ENCODE peak calls at places on chromosome 15, in five cellular contexts. H is neural progenitor cell, C is hepatocyte, N is OCI-LY7, P is GM23248. U is an unnamed sample.

GRCh38 chr15:31605467-31605931 is 278.9 kb downstream of the KLF13 start:
- DNase-seq in C (peak; percentile 38), N (no peak), P (peak; percentile 79), H (peak; percentile 50), U (peak; percentile 71)

GRCh38 chr15:55494927-55495326 is 13.1 kb downstream of the DNAAF4 start:
- DNase-seq in H (no peak), P (no peak), N (peak; percentile 24), C (no peak), U (no peak)

GRCh38 chr15:94119923-94120775 is 111.2 kb upstream of the MCTP2 start:
- DNase-seq in C (peak; percentile 89), P (peak; percentile 94), H (peak; percentile 93), N (peak; percentile 79), U (peak; percentile 93)

GRCh38 chr15:96392380-96393208 is 62.1 kb downstream of the NR2F2 start:
- DNase-seq in C (no peak), H (peak; percentile 61), P (peak; percentile 20), N (no peak), U (peak; percentile 64)

GRCh38 chr15:70259030-70259424 is 161.3 kb upstream of the TLE3 start:
- DNase-seq in H (no peak), N (peak; percentile 56), C (peak; percentile 85), P (peak; percentile 62), U (no peak)

GRCh38 chr15:90829942-90830440 is 38.4 kb upstream of the FURIN start:
- DNase-seq in N (peak; percentile 24), H (no peak), C (no peak), P (no peak), U (no peak)

GRCh38 chr15:71559098-71559497 is 251.3 kb upstream of the NR2E3 start:
- DNase-seq in H (no peak), N (no peak), P (peak; percentile 45), C (no peak), U (no peak)

GRCh38 chr15:93159892-93160398 is 70.9 kb upstream of the RGMA start:
- DNase-seq in H (no peak), C (no peak), N (no peak), P (no peak), U (no peak)

GRCh38 chr15:65338366-65338765 is 33.9 kb downstream of the RNU5B-1 start:
- DNase-seq in P (no peak), H (no peak), N (no peak), C (no peak), U (no peak)

GRCh38 chr15:57559875-57560274 is 31.8 kb upstream of the MYZAP start:
- DNase-seq in C (peak; percentile 86), H (peak; percentile 70), N (peak; percentile 51), P (peak; percentile 59), U (peak; percentile 81)

GRCh38 chr15:40456299-40456712 is 14.5 kb upstream of the CHST14 start:
- DNase-seq in N (no peak), C (no peak), H (no peak), P (no peak), U (no peak)

GRCh38 chr15:66114863-66115425 is 138.6 kb downstream of the MEGF11 start:
- DNase-seq in H (no peak), P (no peak), C (no peak), N (no peak), U (no peak)

GRCh38 chr15:95459288-95459687 is 871.2 kb upstream of the NR2F2 start:
- DNase-seq in H (no peak), P (peak; percentile 33), N (no peak), C (no peak), U (no peak)

GRCh38 chr15:89383635-89384604 is 49.3 kb upstream of the POLG start:
- DNase-seq in P (peak; percentile 42), N (no peak), H (no peak), C (peak; percentile 95), U (peak; percentile 39)

GRCh38 chr15:87710406-87710805 is 546.1 kb downstream of the NTRK3 start:
- DNase-seq in H (no peak), P (peak; percentile 35), N (no peak), C (peak; percentile 39), U (no peak)

GRCh38 chr15:85692873-85693272 is 101.9 kb downstream of the KLHL25 start:
- DNase-seq in H (no peak), C (no peak), P (no peak), N (peak; percentile 20), U (no peak)

GRCh38 chr15:31024330-31024729 is 32.9 kb upstream of the MTMR10 start:
- DNase-seq in C (peak; percentile 64), N (no peak), H (peak; percentile 41), P (peak; percentile 78), U (peak; percentile 87)

GRCh38 chr15:43473885-43474284 is 19.1 kb downstream of the TP53BP1 start:
- DNase-seq in P (no peak), H (no peak), C (no peak), N (no peak), U (no peak)

GRCh38 chr15:91942676-91943417 is 89.3 kb downstream of the SLCO3A1 start:
- DNase-seq in C (peak; percentile 86), P (peak; percentile 93), N (peak; percentile 45), H (no peak), U (no peak)

GRCh38 chr15:100108846-100109245 is 232.9 kb downstream of the ADAMTS17 start:
- DNase-seq in P (no peak), N (no peak), H (no peak), C (no peak), U (no peak)

GRCh38 chr15:86183765-86184491 is 104.3 kb downstream of the AGBL1 start:
- DNase-seq in C (no peak), N (no peak), P (no peak), H (peak; percentile 7), U (no peak)

GRCh38 chr15:91357011-91357410 is 257.0 kb downstream of the SV2B start:
- DNase-seq in P (no peak), N (no peak), C (no peak), H (no peak), U (no peak)

GRCh38 chr15:99958426-99959097 is 225.3 kb upstream of the LYSMD4 start:
- DNase-seq in N (no peak), P (no peak), H (no peak), C (no peak), U (no peak)

GRCh38 chr15:48447657-48448056 is 116.4 kb downstream of the DUT start:
- DNase-seq in N (no peak), C (no peak), P (peak; percentile 91), H (no peak), U (no peak)

GRCh38 chr15:59885832-59886231 is 118.3 kb upstream of the FOXB1 start:
- DNase-seq in H (no peak), P (peak; percentile 19), N (no peak), C (peak; percentile 28), U (peak; percentile 3)

GRCh38 chr15:101309436-101310162 is 14.6 kb upstream of the SNRPA1 start:
- DNase-seq in C (no peak), N (no peak), H (no peak), P (no peak), U (no peak)

GRCh38 chr15:45431502-45431901 is 53.2 kb upstream of the GATM start:
- DNase-seq in C (no peak), P (no peak), H (no peak), N (no peak), U (no peak)

GRCh38 chr15:38538328-38539007 is 26.1 kb downstream of the RASGRP1 start:
- DNase-seq in C (no peak), N (no peak), P (no peak), H (no peak), U (no peak)

GRCh38 chr15:60426870-60427528 is 29.2 kb upstream of the ANXA2 start:
- DNase-seq in C (peak; percentile 23), P (peak; percentile 91), H (no peak), N (no peak), U (no peak)

GRCh38 chr15:78372880-78373279 is 32.7 kb downstream of the CRABP1 start:
- DNase-seq in H (no peak), C (peak; percentile 57), N (no peak), P (no peak), U (peak; percentile 41)

GRCh38 chr15:78808550-78808949 is 2.7 kb downstream of the ADAMTS7 start:
- DNase-seq in C (no peak), N (peak; percentile 63), P (peak; percentile 42), H (peak; percentile 63), U (peak; percentile 79)

GRCh38 chr15:40061212-40061901 is 22.4 kb upstream of the SRP14 start:
- DNase-seq in P (no peak), H (no peak), C (no peak), N (no peak), U (no peak)

GRCh38 chr15:71011503-71012155 is 103.6 kb upstream of the THSD4 start:
- DNase-seq in C (peak; percentile 55), N (peak; percentile 2), H (peak; percentile 51), P (peak; percentile 83), U (peak; percentile 60)

GRCh38 chr15:69225355-69226027 is 65.1 kb downstream of the GLCE start:
- DNase-seq in N (peak; percentile 9), C (peak; percentile 26), H (peak; percentile 26), P (peak; percentile 68), U (peak; percentile 66)

GRCh38 chr15:26838742-26839460 is 28.0 kb upstream of the GABRA5 start:
- DNase-seq in H (peak; percentile 29), N (peak; percentile 15), P (peak; percentile 4), C (peak; percentile 14), U (peak; percentile 85)
- TF ChIP-seq EZH2phosphoT487 in H (no peak), N (no peak), P (no peak), C (no peak), U (no peak)

GRCh38 chr15:32767236-32767635 is 49.4 kb downstream of the GREM1 start:
- DNase-seq in P (no peak), H (no peak), C (peak; percentile 7), N (no peak), U (no peak)

GRCh38 chr15:32763295-32763694 is 45.5 kb downstream of the GREM1 start:
- DNase-seq in N (no peak), C (no peak), P (no peak), H (no peak), U (no peak)

GRCh38 chr15:32766101-32766500 is 48.3 kb downstream of the GREM1 start:
- DNase-seq in N (no peak), P (peak; percentile 38), C (no peak), H (no peak), U (no peak)

GRCh38 chr15:32765236-32765635 is 47.4 kb downstream of the GREM1 start:
- DNase-seq in N (no peak), H (no peak), C (no peak), P (no peak), U (no peak)
- H2AFZ ChIP-seq in N (no peak overlapping the region), H (no peak overlapping the region), C (no peak overlapping the region), P (no peak overlapping the region), U (no peak overlapping the region)

GRCh38 chr15:76667943-76668715 is 237.0 kb downstream of the SCAPER start:
- DNase-seq in N (no peak), H (no peak), P (peak; percentile 1), C (no peak), U (no peak)
- TF ChIP-seq EZH2phosphoT487 in N (no peak), H (no peak), P (no peak), C (no peak), U (no peak)

GRCh38 chr15:28885289-28885629 is 515 bp upstream of the APBA2 start:
- DNase-seq in N (no peak), C (no peak), H (no peak), P (no peak), U (no peak)
- H2AFZ ChIP-seq in N (no peak overlapping the region), C (peak overlapping the region; percentile 86), H (peak overlapping the region; percentile 81), P (peak overlapping the region; percentile 38), U (peak overlapping the region; percentile 91)

GRCh38 chr15:41824062-41824745 is 3.7 kb upstream of the JMJD7 start:
- DNase-seq in C (no peak), N (no peak), H (no peak), P (no peak), U (no peak)
- TF ChIP-seq EZH2phosphoT487 in C (no peak), N (no peak), H (no peak), P (no peak), U (no peak)

GRCh38 chr15:62942411-62942810 is 100.1 kb upstream of the TPM1 start:
- DNase-seq in H (no peak), C (no peak), N (no peak), P (no peak), U (no peak)
- H2AFZ ChIP-seq in H (no peak overlapping the region), C (no peak overlapping the region), N (no peak overlapping the region), P (no peak overlapping the region), U (no peak overlapping the region)

GRCh38 chr15:81002254-81003022 is 1.7 kb downstream of the TLNRD1 start:
- DNase-seq in C (no peak), P (peak; percentile 57), H (peak; percentile 43), N (no peak), U (peak; percentile 66)
- TF ChIP-seq EZH2phosphoT487 in C (no peak), P (no peak), H (no peak), N (no peak), U (no peak)